ENCODE peak calls at places on chromosomes 5 and 9, in eight cellular contexts. P, M, D, H, S, Y, C and O are unnamed samples.

GRCh38 chr5:16178745-16179372 is 732 bp downstream of the MARCHF11 start:
- DNase-seq in M (peak; percentile 64), S (peak; percentile 7), P (no peak), C (no peak), D (peak; percentile 45), Y (peak; percentile 95), H (no peak), O (no peak)

GRCh38 chr9:83199240-83199639 is 136.3 kb upstream of the RASEF start:
- DNase-seq in Y (peak; percentile 79), H (no peak), D (peak; percentile 56), M (peak; percentile 60), C (no peak), P (no peak), S (no peak), O (no peak)

GRCh38 chr5:98734646-98735045 is 38.8 kb upstream of the RGMB start:
- DNase-seq in S (no peak), H (no peak), Y (no peak), P (no peak), M (no peak), D (no peak), C (no peak), O (no peak)

GRCh38 chr9:114223564-114224246 is 68.4 kb downstream of the COL27A1 start:
- DNase-seq in D (no peak), C (peak; percentile 66), S (no peak), H (no peak), P (no peak), Y (peak; percentile 58), M (no peak), O (no peak)

GRCh38 chr5:109865636-109866035 is 175.9 kb downstream of the MAN2A1 start:
- DNase-seq in D (no peak), Y (peak; percentile 97), S (peak; percentile 19), M (no peak), C (peak; percentile 83), P (no peak), H (no peak), O (no peak)

GRCh38 chr9:33129886-33130284 is 37.3 kb downstream of the B4GALT1 start:
- DNase-seq in H (no peak), Y (no peak), M (no peak), D (no peak), C (no peak), S (no peak), P (no peak), O (no peak)

GRCh38 chr5:10623305-10623910 is 59.5 kb downstream of the ANKRD33B start:
- DNase-seq in S (no peak), D (no peak), M (peak; percentile 92), P (no peak), H (peak; percentile 18), Y (no peak), C (no peak), O (no peak)

GRCh38 chr5:58986281-58986680 is 403.4 kb downstream of the RAB3C start:
- DNase-seq in P (no peak), H (no peak), D (no peak), Y (no peak), S (no peak), C (no peak), M (no peak), O (no peak)

GRCh38 chr5:66757219-66757833 is 161.1 kb downstream of the MAST4 start:
- DNase-seq in P (no peak), M (peak; percentile 41), Y (peak; percentile 84), H (no peak), C (peak; percentile 28), D (peak; percentile 63), S (no peak), O (peak; percentile 4)

GRCh38 chr5:61416010-61416409 is 84.0 kb downstream of the ZSWIM6 start:
- DNase-seq in H (no peak), S (no peak), Y (peak; percentile 82), P (no peak), D (no peak), C (no peak), M (no peak), O (no peak)

GRCh38 chr9:90331826-90332575 is 310.6 kb downstream of the DIRAS2 start:
- DNase-seq in P (no peak), Y (peak; percentile 21), C (no peak), H (no peak), M (no peak), S (no peak), D (no peak), O (no peak)

GRCh38 chr5:138466058-138466899 is 1.0 kb downstream of the EGR1 start:
- DNase-seq in S (no peak), Y (peak; percentile 59), D (peak; percentile 75), M (no peak), C (no peak), H (no peak), P (no peak), O (no peak)

GRCh38 chr5:57117601-57118000 is 56.3 kb upstream of the GPBP1 start:
- DNase-seq in C (no peak), H (peak; percentile 66), P (peak; percentile 43), M (no peak), D (no peak), Y (peak; percentile 18), S (peak; percentile 61), O (peak; percentile 21)

GRCh38 chr9:105968811-105969466 is 274.6 kb downstream of the TMEM38B start:
- DNase-seq in S (no peak), M (no peak), D (no peak), Y (no peak), P (no peak), C (no peak), H (no peak), O (no peak)

GRCh38 chr5:112885001-112885400 is 23.9 kb downstream of the SRP19 start:
- DNase-seq in S (no peak), C (no peak), D (peak; percentile 63), H (no peak), P (no peak), M (no peak), Y (no peak), O (no peak)

GRCh38 chr5:54743997-54744788 is 226.6 kb downstream of the SNX18 start:
- DNase-seq in M (no peak), S (peak; percentile 40), Y (peak; percentile 95), H (no peak), P (peak; percentile 46), D (peak; percentile 43), C (no peak), O (peak; percentile 28)

GRCh38 chr5:111730659-111731382 is 26.2 kb downstream of the NREP start:
- DNase-seq in S (no peak), D (peak; percentile 50), H (no peak), C (no peak), Y (no peak), P (no peak), M (no peak), O (no peak)

GRCh38 chr9:111873901-111874300 is 22.7 kb upstream of the UGCG start:
- DNase-seq in M (no peak), P (no peak), C (no peak), H (no peak), Y (no peak), S (no peak), D (no peak), O (no peak)

GRCh38 chr9:21764736-21765245 is 37.6 kb upstream of the MTAP start:
- DNase-seq in D (no peak), C (no peak), H (no peak), Y (no peak), P (no peak), S (no peak), M (no peak), O (no peak)